ENCODE peak calls at places on chromosomes 1 and 21, in nine cellular contexts. Z is HFF-Myc, F is astrocyte of the cerebellum, S is PC-3, Y is astrocyte of the spinal cord, T is glutamatergic neuron, X is IMR-90, A is esophagus squamous epithelium, W is kidney epithelial cell. D is an unnamed sample.

GRCh38 chr1:14262582-14262981 is 335.9 kb upstream of the KAZN start:
- DNase-seq in S (no peak), T (no peak), Z (no peak), F (no peak), A (no peak), X (no peak), Y (no peak), W (no peak), D (no peak)

GRCh38 chr1:214289574-214290272 is 8.8 kb downstream of the SMYD2 start:
- DNase-seq in T (no peak), W (no peak), S (no peak), F (no peak), Y (no peak), X (no peak), Z (no peak), A (no peak), D (no peak)

GRCh38 chr1:32886012-32886827 is at the start of gene HPCA:
- DNase-seq in S (peak; percentile 51), A (no peak), Y (peak; percentile 44), X (peak; percentile 48), Z (no peak), T (peak; percentile 80), W (no peak), F (no peak), D (no peak)

GRCh38 chr1:21944261-21945074 is 7.4 kb upstream of the HSPG2 start:
- DNase-seq in S (no peak), F (no peak), A (no peak), W (no peak), Y (no peak), X (no peak), T (no peak), Z (no peak), D (no peak)

GRCh38 chr1:208799186-208799585 is 555.0 kb upstream of the PLXNA2 start:
- DNase-seq in X (no peak), A (no peak), F (no peak), T (no peak), S (peak; percentile 77), Y (no peak), W (no peak), Z (no peak), D (no peak)

GRCh38 chr1:26999440-26999987 is 6.0 kb downstream of the TRNP1 start:
- DNase-seq in T (peak; percentile 24), S (peak; percentile 96), W (no peak), A (no peak), X (peak; percentile 98), Z (peak; percentile 94), F (peak; percentile 96), Y (peak; percentile 96), D (no peak)

GRCh38 chr1:243798726-243799125 is 51.3 kb downstream of the AKT3 start:
- DNase-seq in T (no peak), X (peak; percentile 93), S (peak; percentile 96), F (peak; percentile 4), Y (peak; percentile 87), A (no peak), Z (peak; percentile 27), W (peak; percentile 79), D (no peak)

GRCh38 chr1:65067491-65068201 is 80.4 kb upstream of the AK4 start:
- DNase-seq in A (no peak), T (peak; percentile 58), Z (peak; percentile 30), W (peak; percentile 34), X (peak; percentile 56), Y (peak; percentile 62), S (peak; percentile 50), F (peak; percentile 49), D (peak; percentile 53)

GRCh38 chr1:206467915-206468314 is 2.4 kb upstream of the IKBKE start:
- DNase-seq in F (no peak), Y (no peak), W (no peak), S (no peak), T (no peak), X (peak; percentile 40), Z (no peak), A (no peak), D (peak; percentile 98)

GRCh38 chr1:206685749-206686485 is 1.2 kb downstream of the MAPKAPK2 start:
- DNase-seq in W (peak; percentile 56), X (peak; percentile 80), T (peak; percentile 60), Y (peak; percentile 79), A (no peak), S (peak; percentile 83), F (no peak), Z (no peak), D (peak; percentile 88)

GRCh38 chr1:161174911-161175310 is 2.4 kb downstream of the B4GALT3 start:
- DNase-seq in X (no peak), S (no peak), W (no peak), Z (no peak), F (no peak), T (no peak), Y (no peak), A (no peak), D (no peak)

DNA sequence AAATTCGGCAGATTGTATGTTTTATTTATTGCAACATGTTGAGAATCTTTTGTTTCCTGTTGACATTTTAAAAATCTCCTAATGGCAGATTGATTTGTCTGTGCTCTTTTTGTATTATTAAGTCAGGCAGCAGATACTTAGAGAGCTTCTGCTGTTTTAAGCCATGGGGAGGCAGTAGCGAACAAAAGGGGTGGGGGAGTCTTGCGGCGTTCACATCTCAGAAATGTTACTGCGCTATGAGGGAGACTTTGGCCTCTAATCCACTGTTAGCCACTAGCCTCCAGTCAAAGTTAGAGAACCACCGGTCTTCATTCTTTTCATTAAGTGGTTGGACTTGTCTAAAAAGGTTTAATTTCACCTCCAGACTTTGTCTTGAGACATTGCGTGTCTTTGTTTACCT is 93.6 kb downstream of the DYRK1A start:
- DNase-seq in F (no peak), T (peak; percentile 56), A (no peak), Y (no peak), X (no peak), S (no peak), W (no peak), Z (no peak), D (no peak)
- TF ChIP-seq CTCF in F (peak; percentile 23), T (no peak), A (no peak), Y (peak; percentile 26), X (peak; percentile 21), S (peak; percentile 52), W (peak; percentile 22), Z (peak; percentile 7), D (no peak)

GRCh38 chr1:82896036-82896435 is 1095.3 kb downstream of the ADGRL2 start:
- DNase-seq in A (no peak), W (no peak), S (no peak), Z (no peak), F (no peak), Y (no peak), X (no peak), T (no peak), D (no peak)

GRCh38 chr1:82894635-82895034 is 1093.9 kb downstream of the ADGRL2 start:
- DNase-seq in F (no peak), T (no peak), X (no peak), W (no peak), Z (no peak), A (no peak), S (no peak), Y (no peak), D (no peak)

GRCh38 chr1:82899017-82899416 is 1098.3 kb downstream of the ADGRL2 start:
- DNase-seq in Y (no peak), Z (no peak), F (no peak), W (no peak), T (no peak), S (no peak), A (no peak), X (no peak), D (no peak)

DNA sequence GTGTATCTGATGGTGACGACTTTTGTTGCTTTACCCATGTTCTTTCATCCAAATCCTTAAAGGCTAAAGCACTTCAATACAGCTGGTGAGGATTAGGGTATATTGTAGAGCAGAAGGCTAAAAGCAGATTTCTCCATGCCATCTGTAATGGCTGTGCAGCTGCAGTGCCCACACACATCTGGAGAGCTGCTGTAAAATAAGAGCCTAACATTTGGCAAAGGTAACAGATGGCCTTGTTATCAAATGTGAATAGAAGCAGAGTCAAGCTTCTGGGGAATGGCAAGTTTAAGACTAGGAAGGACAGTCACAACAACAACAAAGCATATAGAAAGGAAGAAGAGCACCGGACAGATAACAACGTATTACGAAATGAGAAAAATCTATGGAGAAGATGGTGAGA is 1093.0 kb downstream of the ADGRL2 start:
- DNase-seq in Y (no peak), S (no peak), Z (peak; percentile 25), T (no peak), F (no peak), X (no peak), A (no peak), W (no peak), D (no peak)
- TF ChIP-seq CTCF in Y (no peak), S (no peak), Z (no peak), T (no peak), F (no peak), X (no peak), A (no peak), W (no peak), D (no peak)

GRCh38 chr1:104797982-104798381 is 1048.3 kb downstream of the AMY1C start:
- DNase-seq in T (no peak), A (no peak), Z (no peak), Y (no peak), F (no peak), X (no peak), W (peak; percentile 2), S (peak; percentile 34), D (no peak)

GRCh38 chr1:104791030-104791429 is 1041.3 kb downstream of the AMY1C start:
- DNase-seq in T (no peak), F (no peak), Y (no peak), W (no peak), X (no peak), Z (no peak), A (no peak), S (no peak), D (no peak)

GRCh38 chr1:104794035-104794434 is 1044.3 kb downstream of the AMY1C start:
- DNase-seq in Y (no peak), X (no peak), A (no peak), S (no peak), T (no peak), F (no peak), W (no peak), Z (no peak), D (no peak)

GRCh38 chr1:104801344-104801743 is 1051.6 kb downstream of the AMY1C start:
- DNase-seq in T (no peak), Y (no peak), F (no peak), Z (no peak), W (no peak), A (no peak), X (no peak), S (no peak), D (no peak)

GRCh38 chr1:104795931-104796330 is 1046.2 kb downstream of the AMY1C start:
- DNase-seq in Z (no peak), X (no peak), T (no peak), Y (no peak), F (no peak), S (no peak), A (no peak), W (no peak), D (no peak)
- TF ChIP-seq CTCF in Z (no peak), X (no peak), T (no peak), Y (no peak), F (no peak), S (no peak), A (no peak), W (no peak), D (no peak)

DNA sequence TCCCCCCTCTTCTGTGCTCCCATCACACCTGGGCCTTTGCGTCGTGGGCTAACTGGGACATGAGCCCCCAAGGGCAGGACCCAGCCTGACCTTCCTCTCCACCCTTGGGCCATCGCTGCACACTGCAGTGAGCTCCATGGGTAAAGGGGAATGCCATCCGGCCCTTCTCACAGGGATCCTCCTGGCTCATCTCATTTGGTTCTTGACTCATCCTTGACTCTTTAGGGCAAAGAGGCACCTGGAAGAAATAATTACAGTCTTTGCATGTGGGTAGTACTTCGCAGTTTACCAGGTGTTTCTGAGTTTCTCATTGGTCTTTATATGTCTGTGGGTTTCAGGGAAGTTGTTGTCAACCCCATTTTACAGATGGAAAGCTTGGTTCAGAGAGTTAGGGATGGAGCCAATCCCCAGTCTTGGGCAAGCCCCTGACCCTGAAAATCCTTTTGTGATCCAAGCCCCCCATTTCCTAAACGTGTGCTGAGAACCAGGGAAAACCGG is 59.3 kb upstream of the ID3 start:
- DNase-seq in X (no peak), W (no peak), T (no peak), Y (no peak), S (no peak), F (no peak), Z (no peak), A (no peak), D (no peak)
- TF ChIP-seq CTCF in X (no peak), W (no peak), T (no peak), Y (no peak), S (no peak), F (no peak), Z (no peak), A (no peak), D (no peak)

D was measured in CD14-positive monocyte.